ENCODE peak calls at places on chromosomes 7 and 10, in four cellular contexts. One of them, this sample, is unnamed.

GRCh38 chr7:81478664-81479063 is 291.2 kb downstream of the HGF start:
- DNase-seq in sciatic nerve: no peak
- DNase-seq in A549: no peak
- DNase-seq in activated CD4-positive, alpha-beta T cell treated with anti-CD3 and anti-CD28 coated beads, Interleukin-2, amount 50 U/mL, for 4 hours: no peak
- DNase-seq in this sample: no peak

GRCh38 chr10:73433538-73433867 is at the start of gene MSS51:
- DNase-seq in activated CD4-positive, alpha-beta T cell treated with anti-CD3 and anti-CD28 coated beads, Interleukin-2, amount 50 U/mL, for 4 hours: no peak
- DNase-seq in sciatic nerve: no peak
- DNase-seq in A549: no peak
- DNase-seq in this sample: no peak

GRCh38 chr7:21365866-21366624 is 61.8 kb upstream of the SP4 start:
- DNase-seq in A549: peak
- DNase-seq in activated CD4-positive, alpha-beta T cell treated with anti-CD3 and anti-CD28 coated beads, Interleukin-2, amount 50 U/mL, for 4 hours: no peak
- DNase-seq in sciatic nerve: no peak
- DNase-seq in this sample: no peak

GRCh38 chr10:37379991-37380390 is 254.6 kb downstream of the ANKRD30A start:
- DNase-seq in sciatic nerve: no peak
- DNase-seq in A549: peak
- DNase-seq in activated CD4-positive, alpha-beta T cell treated with anti-CD3 and anti-CD28 coated beads, Interleukin-2, amount 50 U/mL, for 4 hours: no peak
- DNase-seq in this sample: no peak

GRCh38 chr10:48802611-48803046 is 118.0 kb downstream of the WDFY4 start:
- DNase-seq in sciatic nerve: no peak
- DNase-seq in activated CD4-positive, alpha-beta T cell treated with anti-CD3 and anti-CD28 coated beads, Interleukin-2, amount 50 U/mL, for 4 hours: no peak
- DNase-seq in A549: no peak
- DNase-seq in this sample: no peak

GRCh38 chr7:142898377-142899235 is 13.1 kb upstream of the TRPV6 start:
- DNase-seq in A549: no peak
- DNase-seq in sciatic nerve: no peak
- DNase-seq in activated CD4-positive, alpha-beta T cell treated with anti-CD3 and anti-CD28 coated beads, Interleukin-2, amount 50 U/mL, for 4 hours: no peak
- DNase-seq in this sample: no peak

GRCh38 chr7:103446046-103446520 is at the start of gene SLC26A5:
- DNase-seq in activated CD4-positive, alpha-beta T cell treated with anti-CD3 and anti-CD28 coated beads, Interleukin-2, amount 50 U/mL, for 4 hours: no peak
- DNase-seq in A549: no peak
- DNase-seq in sciatic nerve: no peak
- DNase-seq in this sample: no peak

GRCh38 chr10:29839826-29840515 is 205.2 kb upstream of the SVIL start:
- DNase-seq in A549: no peak
- DNase-seq in activated CD4-positive, alpha-beta T cell treated with anti-CD3 and anti-CD28 coated beads, Interleukin-2, amount 50 U/mL, for 4 hours: no peak
- DNase-seq in sciatic nerve: no peak
- DNase-seq in this sample: no peak

GRCh38 chr7:152451356-152451755 is 15.6 kb upstream of the KMT2C start:
- DNase-seq in sciatic nerve: no peak
- DNase-seq in A549: no peak
- DNase-seq in activated CD4-positive, alpha-beta T cell treated with anti-CD3 and anti-CD28 coated beads, Interleukin-2, amount 50 U/mL, for 4 hours: no peak
- DNase-seq in this sample: no peak

GRCh38 chr10:125549656-125550055 is 133.3 kb downstream of the TEX36 start:
- DNase-seq in sciatic nerve: no peak
- DNase-seq in activated CD4-positive, alpha-beta T cell treated with anti-CD3 and anti-CD28 coated beads, Interleukin-2, amount 50 U/mL, for 4 hours: no peak
- DNase-seq in A549: no peak
- DNase-seq in this sample: no peak

GRCh38 chr7:148572067-148572522 is 18.5 kb upstream of the C7orf33 start:
- DNase-seq in A549: no peak
- DNase-seq in sciatic nerve: no peak
- DNase-seq in activated CD4-positive, alpha-beta T cell treated with anti-CD3 and anti-CD28 coated beads, Interleukin-2, amount 50 U/mL, for 4 hours: no peak
- DNase-seq in this sample: no peak

GRCh38 chr10:44704616-44705015 is 206.5 kb upstream of the TMEM72 start:
- DNase-seq in activated CD4-positive, alpha-beta T cell treated with anti-CD3 and anti-CD28 coated beads, Interleukin-2, amount 50 U/mL, for 4 hours: no peak
- DNase-seq in A549: no peak
- DNase-seq in sciatic nerve: no peak
- DNase-seq in this sample: no peak